ENCODE peak calls at places on chromosomes 12 and 14, in eight cellular contexts. X is endodermal cell, T is Caco-2, A is stomach, F is left ventricle myocardium inferior, Y is IMR-90, H is AG10803, V is adrenal gland. P is an unnamed sample.

GRCh38 chr12:115423546-115423987 is 739.6 kb upstream of the TBX3 start:
- DNase-seq in X (no peak), T (no peak), A (no peak), F (no peak), Y (no peak), H (no peak), V (no peak), P (no peak)

GRCh38 chr12:10612954-10613333 is 465 bp downstream of the MAGOHB start:
- DNase-seq in X (peak; percentile 64), T (no peak), A (no peak), F (no peak), Y (no peak), H (no peak), V (no peak), P (peak; percentile 13)

GRCh38 chr12:6966351-6966750 is 4.1 kb downstream of the PHB2 start:
- DNase-seq in X (no peak), T (no peak), A (no peak), F (no peak), Y (no peak), H (no peak), V (no peak), P (peak; percentile 4)

GRCh38 chr12:84922721-84923120 is 10.1 kb upstream of the SLC6A15 start:
- DNase-seq in X (no peak), T (no peak), A (no peak), F (no peak), Y (peak; percentile 0), H (peak; percentile 53), V (no peak), P (no peak)

GRCh38 chr12:55697686-55698085 is 10.0 kb downstream of the ITGA7 start:
- DNase-seq in X (no peak), T (no peak), A (no peak), F (no peak), Y (no peak), H (no peak), V (no peak), P (no peak)

GRCh38 chr14:89681086-89682018 is 264.3 kb upstream of the FOXN3 start:
- DNase-seq in X (no peak), T (no peak), A (no peak), F (no peak), Y (no peak), H (no peak), V (no peak), P (peak; percentile 82)

GRCh38 chr14:64636208-64636979 is 67.8 kb upstream of the PLEKHG3 start:
- DNase-seq in X (peak; percentile 93), T (peak; percentile 68), A (peak; percentile 77), F (peak; percentile 63), Y (peak; percentile 67), H (peak; percentile 66), V (peak; percentile 67), P (peak; percentile 70)

GRCh38 chr12:69583203-69583602 is 2.1 kb upstream of the CCT2 start:
- DNase-seq in X (peak; percentile 85), T (peak; percentile 63), A (no peak), F (no peak), Y (no peak), H (no peak), V (no peak), P (no peak)

GRCh38 chr14:78970677-78971076 is 800.5 kb downstream of the NRXN3 start:
- DNase-seq in X (no peak), T (no peak), A (no peak), F (no peak), Y (no peak), H (no peak), V (no peak), P (peak; percentile 8)

GRCh38 chr12:62827042-62827441 is 107.9 kb downstream of the PPM1H start:
- DNase-seq in X (peak; percentile 76), T (no peak), A (no peak), F (no peak), Y (no peak), H (no peak), V (no peak), P (no peak)
- TF ChIP-seq CTCF in X (peak; percentile 71), T (no peak), A (no peak), F (no peak), Y (no peak), H (no peak), V (no peak), P (no peak)

DNA sequence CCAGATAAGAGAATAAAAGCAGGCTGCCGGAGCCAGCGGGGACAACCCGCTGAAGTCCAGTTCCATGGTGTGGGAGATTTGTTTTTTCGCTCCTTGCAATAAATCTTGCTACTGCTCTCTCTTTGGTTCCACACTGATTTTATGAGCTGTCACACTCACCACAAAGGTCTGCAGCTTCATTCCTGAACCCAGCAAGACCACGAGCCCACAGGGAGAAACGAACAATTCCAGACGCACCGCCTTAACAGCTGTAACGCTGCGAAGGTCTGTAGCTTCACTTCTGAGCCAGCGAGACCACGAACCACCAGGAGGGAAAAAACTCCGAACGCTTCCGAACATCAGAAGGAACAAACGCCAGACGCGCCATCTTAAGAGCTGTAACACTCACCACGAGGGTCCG is 2.8 kb upstream of the CNIH1 start:
- DNase-seq in X (no peak), T (no peak), A (no peak), F (no peak), Y (no peak), H (peak; percentile 59), V (no peak), P (no peak)
- H3K4me3 ChIP-seq in X (no peak overlapping the region), T (no peak overlapping the region), A (no peak overlapping the region), F (no peak overlapping the region), Y (no peak overlapping the region), H (no peak overlapping the region), V (no peak overlapping the region), P (no peak overlapping the region)

DNA sequence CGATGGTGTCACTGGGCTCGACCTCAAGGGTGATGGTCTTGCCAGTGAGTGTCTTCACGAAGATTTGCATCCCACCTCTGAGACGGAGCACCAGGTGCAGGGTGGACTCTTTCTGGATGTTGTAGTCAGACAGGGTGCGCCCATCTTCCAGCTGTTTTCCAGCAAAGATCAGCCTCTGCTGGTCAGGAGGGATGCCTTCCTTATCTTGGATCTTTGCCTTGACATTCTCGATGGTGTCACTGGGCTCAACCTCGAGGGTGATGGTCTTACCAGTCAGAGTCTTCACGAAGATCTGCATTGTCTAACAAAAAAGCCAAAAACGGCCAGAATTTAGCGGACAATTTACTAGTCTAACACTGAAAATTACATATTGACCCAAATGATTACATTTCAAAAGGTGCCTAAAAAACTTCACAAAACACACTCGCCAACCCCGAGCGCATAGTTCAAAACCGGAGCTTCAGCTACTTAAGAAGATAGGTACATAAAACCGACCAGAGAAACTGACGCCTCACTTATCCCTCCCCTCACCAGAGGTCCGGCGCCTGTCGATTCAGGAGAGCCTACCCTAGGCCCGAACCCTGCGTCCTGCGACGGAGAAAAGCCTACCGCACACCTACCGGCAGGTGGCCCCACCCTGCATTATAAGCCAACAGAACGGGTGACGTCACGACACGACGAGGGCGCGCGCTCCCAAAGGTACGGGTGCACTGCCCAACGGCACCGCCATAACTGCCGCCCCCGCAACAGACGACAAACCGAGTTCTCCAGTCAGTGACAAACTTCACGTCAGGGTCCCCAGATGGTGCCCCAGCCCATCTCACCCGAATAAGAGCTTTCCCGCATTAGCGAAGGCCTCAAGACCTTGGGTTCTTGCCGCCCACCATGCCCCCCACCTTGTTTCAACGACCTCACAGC is 717 bp downstream of the UBC start:
- DNase-seq in X (peak; percentile 94), T (peak; percentile 94), A (peak; percentile 91), F (peak; percentile 83), Y (peak; percentile 68), H (peak; percentile 67), V (peak; percentile 87), P (peak; percentile 94)
- TF ChIP-seq CTCF in X (peak; percentile 74), T (peak; percentile 62), A (peak; percentile 61), F (peak; percentile 61), Y (peak; percentile 36), H (peak; percentile 47), V (peak; percentile 55), P (peak; percentile 57)

DNA sequence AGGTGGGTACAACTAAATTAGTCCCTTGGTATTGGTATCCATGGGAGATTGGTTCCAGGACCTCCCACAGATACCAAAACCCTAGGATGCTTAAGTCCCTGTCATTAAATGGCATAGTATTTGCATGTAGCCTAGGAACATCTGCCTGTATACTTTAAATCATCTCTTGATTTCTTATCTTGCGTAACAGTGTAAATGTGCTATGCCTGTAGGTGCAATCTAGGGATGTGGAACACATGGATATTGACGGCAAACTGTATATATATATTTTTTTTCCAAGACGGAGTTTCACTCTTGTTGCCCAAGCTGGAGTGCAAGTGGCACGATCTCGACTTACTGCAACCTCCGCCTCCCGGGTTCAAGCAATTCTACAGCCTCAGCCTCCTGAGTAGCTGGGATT is 1.5 kb downstream of the KNTC1 start:
- DNase-seq in X (no peak), T (no peak), A (no peak), F (no peak), Y (no peak), H (no peak), V (no peak), P (no peak)
- H3K4me3 ChIP-seq in X (peak overlapping the region; percentile 89), T (no peak overlapping the region), A (no peak overlapping the region), F (no peak overlapping the region), Y (no peak overlapping the region), H (no peak overlapping the region), V (no peak overlapping the region), P (peak overlapping the region; percentile 79)

DNA sequence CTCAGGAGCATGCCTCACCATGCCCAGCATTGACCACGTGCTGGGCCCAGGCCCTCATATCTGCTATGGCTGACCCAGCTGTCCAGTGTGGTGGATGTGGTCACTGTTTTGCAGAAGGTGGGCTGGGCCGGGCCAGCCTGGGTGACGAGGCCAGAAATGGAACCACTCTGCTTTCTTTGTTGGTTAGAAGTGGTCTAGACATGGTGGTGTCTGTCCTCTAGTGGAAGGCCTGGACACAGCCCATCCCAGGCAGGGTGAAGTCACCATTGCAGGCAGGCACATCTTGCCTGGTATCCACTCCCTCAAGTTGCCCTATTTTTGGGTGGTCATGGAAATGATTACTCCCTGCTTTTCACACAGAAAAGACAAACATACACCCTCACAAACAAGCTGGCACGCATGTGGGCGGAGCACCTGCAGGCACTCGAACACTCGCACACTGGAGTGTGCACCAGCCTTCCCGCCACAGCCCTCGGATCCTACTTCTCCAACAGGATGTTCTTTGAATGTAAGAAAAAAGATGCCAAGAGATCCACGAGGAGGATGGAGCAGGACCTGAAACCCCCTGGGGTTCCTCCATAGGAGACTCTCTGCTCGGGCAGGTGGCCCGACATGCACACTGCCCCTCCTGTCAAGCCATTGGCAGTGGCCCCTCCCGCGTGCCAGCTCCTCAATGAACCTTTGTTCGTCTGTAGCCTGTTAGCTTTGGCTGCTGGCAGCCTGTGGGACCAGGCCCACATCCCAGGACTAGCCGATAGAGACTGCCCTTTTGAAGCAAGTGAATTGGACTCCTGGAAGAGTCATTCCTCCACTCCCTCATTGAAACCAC is 38.4 kb downstream of the MLXIP start:
- DNase-seq in X (peak; percentile 39), T (no peak), A (peak; percentile 81), F (peak; percentile 16), Y (no peak), H (no peak), V (no peak), P (no peak)
- TF ChIP-seq CTCF in X (peak; percentile 28), T (no peak), A (peak; percentile 13), F (peak; percentile 34), Y (no peak), H (no peak), V (no peak), P (peak; percentile 3)